ENCODE peak calls at places on chromosomes 12 and 14, in seven cellular contexts. I is prostate gland, P is GM23338, E is sigmoid colon, A is H1, Q is HCT116, Y is transverse colon. X is an unnamed sample.

GRCh38 chr14:32027255-32027939 is 49.7 kb upstream of the ARHGAP5 start:
- DNase-seq in A (no peak), E (no peak), Y (no peak), I (no peak), Q (no peak), P (no peak), X (no peak)

GRCh38 chr14:75803768-75804167 is 142.7 kb downstream of the TTLL5 start:
- DNase-seq in P (peak), Y (no peak), I (no peak), A (no peak), Q (no peak), E (no peak), X (no peak)

GRCh38 chr14:59055439-59056045 is 132.9 kb upstream of the DAAM1 start:
- DNase-seq in I (peak), P (peak), Y (peak), Q (peak), A (no peak), E (no peak), X (no peak)

GRCh38 chr14:75542585-75543091 is 20.4 kb downstream of the BATF start:
- DNase-seq in Q (no peak), Y (peak), P (peak), A (no peak), I (peak), E (peak), X (peak)

GRCh38 chr14:52922656-52923055 is 28.2 kb downstream of the FERMT2 start:
- DNase-seq in E (no peak), A (no peak), I (no peak), Y (no peak), P (no peak), Q (no peak), X (no peak)

GRCh38 chr12:19967001-19967400 is 401.3 kb upstream of the PDE3A start:
- DNase-seq in A (no peak), P (no peak), I (no peak), Y (no peak), Q (no peak), E (no peak), X (no peak)

GRCh38 chr12:132415456-132416120 is 74.4 kb upstream of the FBRSL1 start:
- DNase-seq in Y (no peak), P (no peak), E (no peak), I (no peak), Q (no peak), A (no peak), X (no peak)

GRCh38 chr14:51942971-51943370 is 46.4 kb upstream of the RTRAF start:
- DNase-seq in P (no peak), Y (no peak), A (no peak), I (no peak), E (no peak), Q (no peak), X (no peak)

GRCh38 chr14:74459289-74459946 is 33.4 kb upstream of the SYNDIG1L start:
- DNase-seq in A (peak), Q (no peak), Y (no peak), P (peak), I (no peak), E (no peak), X (no peak)

GRCh38 chr12:64181504-64182291 is 40.4 kb downstream of the KICS2 start:
- DNase-seq in I (peak), P (peak), A (no peak), Q (peak), Y (peak), E (peak), X (no peak)

GRCh38 chr12:726281-727140 is 25.9 kb upstream of the WNK1 start:
- DNase-seq in P (no peak), E (no peak), A (no peak), I (no peak), Q (no peak), Y (no peak), X (no peak)

GRCh38 chr12:114659084-114659483 is 24.9 kb downstream of the TBX3 start:
- DNase-seq in A (no peak), I (no peak), Y (no peak), P (no peak), E (no peak), Q (no peak), X (no peak)

GRCh38 chr12:107610030-107610859 is 75.4 kb upstream of the PWP1 start:
- DNase-seq in A (peak), P (peak), E (no peak), I (no peak), Q (no peak), Y (no peak), X (no peak)

GRCh38 chr12:11981174-11981733 is 89.5 kb upstream of the BCL2L14 start:
- DNase-seq in E (no peak), Q (no peak), I (no peak), P (no peak), A (no peak), Y (no peak), X (no peak)

GRCh38 chr14:33452982-33453381 is 497.9 kb downstream of the EGLN3 start:
- DNase-seq in E (no peak), I (no peak), A (no peak), Q (no peak), P (no peak), Y (no peak), X (no peak)

GRCh38 chr12:127257366-127257935 is 1009.5 kb upstream of the TMEM132C start:
- DNase-seq in I (no peak), Q (no peak), A (no peak), E (no peak), Y (no peak), P (no peak), X (no peak)

GRCh38 chr14:92328664-92329255 is 5.8 kb downstream of the SLC24A4 start:
- DNase-seq in I (no peak), Q (no peak), P (no peak), Y (no peak), E (no peak), A (no peak), X (no peak)

GRCh38 chr14:69475194-69475818 is 9.2 kb upstream of the PLEKHD1 start:
- DNase-seq in I (no peak), Y (no peak), E (no peak), P (peak), Q (no peak), A (no peak), X (no peak)

GRCh38 chr14:103022669-103023044 is 34.7 kb downstream of the CDC42BPB start:
- DNase-seq in P (no peak), Y (no peak), Q (no peak), I (no peak), A (no peak), E (no peak), X (no peak)

GRCh38 chr12:89073027-89073398 is 279.3 kb downstream of the DUSP6 start:
- DNase-seq in Q (no peak), Y (no peak), A (no peak), I (no peak), E (no peak), P (no peak), X (no peak)

GRCh38 chr14:36807727-36808126 is 146.1 kb downstream of the PAX9 start:
- DNase-seq in I (no peak), A (no peak), Y (no peak), P (no peak), Q (no peak), E (no peak), X (no peak)

GRCh38 chr12:53733051-53733812 is 6.0 kb upstream of the CALCOCO1 start:
- DNase-seq in I (no peak), P (no peak), Q (no peak), Y (no peak), A (no peak), E (no peak), X (no peak)

GRCh38 chr12:101616027-101616494 is 21.3 kb downstream of the MYBPC1 start:
- DNase-seq in P (no peak), E (no peak), Q (no peak), I (peak), A (no peak), Y (no peak), X (no peak)

GRCh38 chr14:33589334-33589733 is 361.5 kb downstream of the EGLN3 start:
- DNase-seq in P (no peak), A (no peak), Q (no peak), E (no peak), Y (no peak), I (peak), X (no peak)

GRCh38 chr14:74571441-74571841 is 40.6 kb downstream of the LTBP2 start:
- DNase-seq in Y (no peak), I (no peak), A (no peak), Q (no peak), P (no peak), E (no peak), X (no peak)

GRCh38 chr12:63151898-63152700 is 1.1 kb upstream of the AVPR1A start:
- DNase-seq in Q (peak), A (no peak), P (peak), I (no peak), Y (peak), E (no peak), X (no peak)

GRCh38 chr12:88665051-88665450 is 84.8 kb upstream of the KITLG start:
- DNase-seq in A (no peak), I (no peak), Y (no peak), E (no peak), P (no peak), Q (no peak), X (no peak)

GRCh38 chr14:94522115-94522724 is 13.0 kb upstream of the SERPINA12 start:
- DNase-seq in E (no peak), P (no peak), Q (no peak), A (no peak), Y (no peak), I (no peak), X (no peak)

GRCh38 chr14:22190411-22191191 is 398.4 kb downstream of the DAD1 start:
- DNase-seq in E (no peak), A (no peak), Y (no peak), Q (no peak), I (no peak), P (no peak), X (no peak)

GRCh38 chr12:6363330-6364036 is 11.9 kb downstream of the SCNN1A start:
- DNase-seq in Q (no peak), I (peak), E (peak), P (peak), A (peak), Y (peak), X (no peak)
- TF ChIP-seq POLR2AphosphoS5 in Q (peak), I (peak), E (peak), P (peak), A (no peak), Y (peak), X (peak)

GRCh38 chr12:56571131-56571530 is 49.5 kb downstream of the RBMS2 start:
- DNase-seq in Y (no peak), A (no peak), E (no peak), I (no peak), Q (no peak), P (no peak), X (no peak)
- H3K27ac ChIP-seq in Y (peak), A (no peak), E (peak), I (no peak), Q (no peak), P (no peak), X (peak)

DNA sequence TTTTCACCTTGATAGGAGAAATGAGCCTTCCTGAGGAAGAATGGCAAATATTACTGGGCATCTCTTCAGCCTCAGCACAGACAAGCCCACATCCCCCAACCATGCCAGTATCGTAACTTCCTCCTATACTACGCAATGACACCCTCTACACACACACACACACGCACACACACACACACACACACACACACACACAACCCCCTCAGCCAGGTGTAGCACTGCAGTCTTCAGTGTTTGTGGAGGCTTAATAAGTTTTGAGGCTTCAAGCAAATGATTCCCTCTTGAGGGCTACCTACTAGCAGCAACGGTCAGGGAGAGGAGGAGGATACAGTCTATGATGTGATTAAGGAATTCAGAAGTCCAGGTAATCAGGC is 1.6 kb downstream of the DGKA start:
- DNase-seq in A (no peak), Y (peak), P (no peak), Q (no peak), E (no peak), I (no peak), X (no peak)
- TF ChIP-seq POLR2AphosphoS5 in A (no peak), Y (no peak), P (no peak), Q (no peak), E (no peak), I (no peak), X (no peak)

DNA sequence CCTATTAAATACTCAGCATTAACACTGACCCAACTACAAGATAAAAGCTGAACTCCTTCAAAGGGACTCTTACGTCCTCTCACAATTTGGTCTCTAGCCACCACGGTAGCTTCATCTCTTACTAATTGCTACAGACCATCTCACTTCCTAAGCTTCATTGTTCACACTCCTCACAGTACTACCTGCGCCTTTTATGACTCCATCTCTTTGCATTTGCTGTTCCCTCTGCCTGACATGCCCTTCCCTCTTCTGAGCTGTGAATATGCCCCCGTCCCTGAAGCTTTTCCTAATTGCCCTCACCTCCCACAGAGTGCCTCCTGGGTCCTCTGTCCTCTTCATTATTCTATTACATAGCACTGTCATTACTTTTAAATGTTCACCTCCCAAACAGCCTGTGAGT is 2.5 kb downstream of the EEA1 start:
- DNase-seq in E (no peak), P (no peak), I (no peak), Q (no peak), A (no peak), Y (no peak), X (no peak)
- H3K27ac ChIP-seq in E (peak), P (no peak), I (no peak), Q (no peak), A (no peak), Y (peak), X (peak)

GRCh38 chr14:99561827-99562226 is 42.2 kb downstream of the CCDC85C start:
- DNase-seq in Y (no peak), Q (no peak), I (no peak), P (no peak), A (no peak), E (no peak), X (no peak)
- TF ChIP-seq POLR2AphosphoS5 in Y (no peak), Q (no peak), I (no peak), P (no peak), A (no peak), E (peak), X (no peak)

DNA sequence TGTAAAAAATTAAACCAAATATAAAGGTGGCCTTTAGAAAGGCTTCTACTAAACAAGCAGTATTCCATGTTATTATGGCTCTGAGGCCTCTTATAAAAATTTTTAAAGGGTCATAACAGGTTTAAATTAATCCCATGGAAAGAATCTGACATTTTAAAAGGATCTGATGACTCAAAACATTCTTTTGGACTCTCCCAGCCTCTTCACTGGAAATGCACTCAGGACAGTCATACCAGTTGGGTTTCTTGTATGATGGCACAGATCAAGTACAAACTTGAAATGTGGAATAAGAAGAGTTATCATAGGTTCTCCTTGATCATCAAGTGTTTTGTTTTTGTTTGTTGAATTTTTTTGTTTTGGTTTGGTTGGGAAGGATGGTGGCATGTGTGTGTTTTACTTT is 50.8 kb downstream of the PPP2R5E start:
- DNase-seq in Q (no peak), A (no peak), P (no peak), Y (no peak), I (no peak), E (no peak), X (no peak)
- H3K27ac ChIP-seq in Q (no peak), A (no peak), P (peak), Y (peak), I (peak), E (no peak), X (peak)

DNA sequence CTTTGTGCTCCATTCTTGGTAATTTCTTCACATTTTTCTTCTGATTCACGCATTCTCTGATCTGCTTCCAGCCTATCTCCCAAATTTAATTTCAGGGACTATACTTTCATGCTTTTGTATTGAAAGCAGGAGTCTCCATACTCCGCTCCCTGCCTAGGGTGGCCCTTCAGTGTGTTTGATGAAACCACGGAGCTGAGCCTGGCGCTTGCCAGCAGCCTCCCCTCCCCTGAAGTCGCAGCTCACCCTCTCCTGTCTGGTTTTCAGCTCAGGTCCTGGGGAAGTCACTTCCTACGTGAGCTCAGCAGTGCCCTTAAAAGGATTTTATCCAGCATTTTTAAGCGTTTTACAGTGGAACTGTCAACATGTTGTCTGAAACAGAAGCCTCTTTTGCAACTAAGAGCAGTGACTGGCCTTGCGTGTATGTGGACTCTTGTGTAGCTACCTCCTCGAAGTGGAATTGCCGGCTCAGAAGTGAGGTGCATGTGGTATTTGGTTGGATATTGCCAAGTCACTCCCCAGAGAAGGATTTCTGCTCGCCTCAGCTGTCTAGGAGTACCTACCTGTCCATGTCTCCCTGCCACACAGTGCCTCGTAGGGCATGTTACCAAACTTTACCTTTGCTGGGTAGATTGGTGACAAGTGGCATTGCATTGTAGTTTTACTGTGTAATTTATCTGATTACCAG is 78.5 kb downstream of the TESC start:
- DNase-seq in E (peak), P (no peak), I (no peak), Q (no peak), Y (no peak), A (no peak), X (no peak)
- TF ChIP-seq POLR2AphosphoS5 in E (no peak), P (no peak), I (no peak), Q (no peak), Y (no peak), A (no peak), X (no peak)

DNA sequence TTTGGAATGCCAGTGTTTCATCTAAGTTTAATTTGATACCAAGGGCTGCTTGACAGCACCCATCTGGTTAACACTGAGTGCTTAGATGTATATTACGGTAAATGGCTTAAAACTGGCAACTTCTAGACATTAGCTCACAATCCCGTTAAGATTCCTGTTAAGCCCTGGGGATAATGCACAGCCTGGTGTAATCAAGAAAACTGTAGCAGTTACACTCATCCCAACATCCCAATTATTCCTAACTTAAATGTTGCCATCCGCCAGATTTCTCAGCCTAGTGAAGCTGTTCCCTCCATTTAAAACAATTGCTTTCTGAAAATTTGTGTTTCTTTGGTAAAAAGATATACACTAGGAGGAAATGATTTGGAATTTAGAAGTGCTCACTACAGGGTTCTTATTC is 30.0 kb downstream of the PPFIBP1 start:
- DNase-seq in A (no peak), Q (no peak), I (no peak), E (no peak), P (no peak), Y (no peak), X (no peak)
- H3K27ac ChIP-seq in A (no peak), Q (no peak), I (peak), E (peak), P (no peak), Y (peak), X (peak)